ENCODE peak calls at places on chromosomes 13 and 19, in five cellular contexts. K is A549, W is K562, I is GM12878, L is HepG2. N is an unnamed sample.

GRCh38 chr13:112229992-112230872 is 145.9 kb upstream of the SPACA7 start:
- DNase-seq in K (no peak), W (no peak), I (no peak), L (no peak), N (no peak)

GRCh38 chr19:8485561-8486371 is 16.7 kb downstream of the PRAM1 start:
- DNase-seq in K (no peak), W (no peak), I (no peak), L (no peak), N (no peak)

GRCh38 chr19:2329528-2329927 is 1.0 kb downstream of the SPPL2B start:
- DNase-seq in K (no peak), W (peak), I (no peak), L (no peak), N (no peak)

GRCh38 chr13:110306340-110306959 is 507 bp downstream of the COL4A1 start:
- DNase-seq in K (no peak), W (no peak), I (no peak), L (no peak), N (peak)

GRCh38 chr19:10474962-10475451 is 28.1 kb downstream of the KEAP1 start:
- DNase-seq in K (no peak), W (peak), I (no peak), L (no peak), N (no peak)

GRCh38 chr19:41310031-41310831 is at the start of gene CCDC97:
- DNase-seq in K (peak), W (peak), I (peak), L (peak), N (peak)

GRCh38 chr19:40811478-40812341 is 12.7 kb downstream of the EGLN2 start:
- DNase-seq in K (no peak), W (no peak), I (no peak), L (no peak), N (no peak)

GRCh38 chr13:75173457-75174356 is 308.3 kb downstream of the TBC1D4 start:
- DNase-seq in K (peak), W (no peak), I (no peak), L (peak), N (no peak)

GRCh38 chr13:42055500-42056085 is 7.1 kb downstream of the DGKH start:
- DNase-seq in K (no peak), W (no peak), I (no peak), L (no peak), N (no peak)

DNA sequence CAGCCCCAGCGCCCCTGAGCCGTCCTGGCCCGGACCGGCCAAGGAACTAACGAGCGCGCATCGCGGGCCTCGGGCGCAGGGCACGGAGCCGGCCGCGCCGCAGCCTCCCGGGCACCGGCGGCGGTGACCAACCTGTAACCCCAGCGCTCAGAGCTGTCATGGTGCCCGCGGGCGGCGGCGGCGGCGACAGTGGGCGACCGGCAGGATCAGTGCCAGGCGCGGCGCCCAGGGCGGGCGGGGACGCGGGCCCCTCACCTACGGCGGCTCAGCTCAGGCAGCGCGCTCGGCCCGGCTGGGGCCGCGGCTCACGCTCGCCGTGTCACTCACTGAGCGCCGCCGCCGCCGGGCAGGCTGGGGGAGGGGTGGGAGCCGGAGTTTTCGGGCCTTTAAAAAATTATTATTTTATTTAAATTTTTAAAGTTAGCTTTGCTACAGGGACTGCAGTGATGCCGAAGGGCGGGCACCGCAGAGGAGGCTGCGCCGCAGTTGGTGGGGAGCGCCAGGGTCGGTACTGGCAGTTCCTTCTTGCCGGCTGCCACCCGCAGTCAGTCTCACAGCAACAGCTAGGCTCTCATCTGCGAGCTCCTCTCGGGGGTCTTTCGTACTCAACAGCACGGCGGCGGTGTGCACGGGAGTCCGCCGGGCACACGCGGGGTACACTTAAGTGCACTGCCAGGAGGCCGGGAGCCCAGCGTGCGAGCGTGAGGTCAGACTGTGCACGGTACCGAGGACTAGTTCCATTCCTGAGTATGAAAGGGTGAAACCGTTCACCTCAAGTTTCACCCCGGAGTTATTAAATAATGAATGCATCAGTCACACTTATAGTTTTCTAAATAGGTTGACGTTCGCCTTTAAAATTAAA is at the start of gene NALCN:
- DNase-seq in K (peak), W (no peak), I (no peak), L (no peak), N (peak)
- TF ChIP-seq KDM1A in K (no peak), W (no peak), I (no peak), L (no peak), N (no peak)

GRCh38 chr13:99290890-99291289 is 16.3 kb downstream of the GPR183 start:
- DNase-seq in K (no peak), W (no peak), I (no peak), L (no peak), N (no peak)
- TF ChIP-seq KDM1A in K (no peak), W (no peak), I (no peak), L (no peak), N (no peak)

DNA sequence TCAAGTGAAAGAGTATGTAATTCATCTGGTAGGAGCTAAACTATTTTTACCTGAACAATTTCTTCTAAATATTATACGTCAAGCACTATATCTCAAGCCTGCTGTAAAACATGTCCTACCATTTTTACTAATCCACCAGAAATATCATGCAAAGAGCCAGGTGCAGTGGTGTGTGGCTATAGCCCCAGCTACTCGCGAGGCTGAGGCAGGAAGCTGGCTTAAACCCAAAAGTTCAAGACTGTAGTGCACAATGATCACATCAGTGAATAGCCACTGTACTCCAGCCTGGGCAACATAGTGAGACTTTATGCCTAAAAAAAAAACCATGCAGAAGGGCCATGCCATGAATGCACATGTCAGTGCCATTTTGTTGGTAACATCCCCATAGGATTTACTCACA is 20.7 kb upstream of the CLN5 start:
- DNase-seq in K (no peak), W (no peak), I (no peak), L (no peak), N (no peak)
- TF ChIP-seq KDM1A in K (no peak), W (no peak), I (no peak), L (no peak), N (no peak)

DNA sequence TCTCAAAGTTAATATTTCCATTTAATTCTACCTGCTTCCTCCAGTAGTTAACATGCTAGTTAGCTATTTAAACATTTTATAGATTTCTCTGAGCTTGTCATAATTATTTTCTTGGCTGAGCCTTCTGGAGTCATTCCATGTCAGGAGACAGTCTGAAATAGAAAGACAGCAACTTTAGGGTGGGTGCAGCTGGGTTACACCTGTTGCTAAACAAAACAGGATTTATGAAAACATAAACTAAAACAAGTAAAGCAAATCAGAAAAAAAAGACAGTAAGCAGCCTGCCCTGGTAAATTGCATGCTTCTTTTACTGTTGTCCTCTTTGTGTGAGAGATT is 330.0 kb downstream of the DLEU7 start:
- DNase-seq in K (no peak), W (no peak), I (no peak), L (no peak), N (no peak)
- TF ChIP-seq KDM1A in K (no peak), W (no peak), I (no peak), L (no peak), N (no peak)

DNA sequence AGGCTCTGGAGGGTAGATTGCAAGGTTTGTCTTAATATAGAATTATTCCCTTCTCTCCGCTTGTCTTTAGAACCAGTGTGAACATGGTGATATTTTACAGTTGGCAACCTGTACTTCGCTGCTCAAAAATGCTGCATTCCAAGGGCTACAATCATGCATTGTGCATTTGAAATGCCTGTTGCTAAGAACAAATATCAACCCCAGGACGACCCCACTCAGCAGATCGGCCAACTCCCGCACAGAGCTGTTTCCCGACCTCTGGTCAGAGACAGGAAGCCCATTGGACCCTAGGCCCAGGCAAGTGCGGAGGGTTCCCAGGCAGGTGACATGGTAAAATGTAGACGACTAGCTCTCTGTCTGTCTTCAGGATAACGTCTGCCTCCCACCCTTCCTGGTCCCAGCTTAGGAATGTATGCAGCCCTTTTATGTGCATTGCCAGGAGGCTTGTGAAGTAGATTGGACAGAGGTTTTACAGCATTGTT is 263.5 kb downstream of the FOXO1 start:
- DNase-seq in K (peak), W (no peak), I (no peak), L (peak), N (no peak)
- TF ChIP-seq KDM1A in K (no peak), W (no peak), I (no peak), L (no peak), N (no peak)